ENCODE peak calls at places on chromosome 6, in ten cellular contexts. G, V, S, A, M, R, E, L, Q and I are unnamed samples.

GRCh38 chr6:30830438-30830837 is 53.9 kb upstream of the DDR1 start:
- DNase-seq in V (no peak), Q (peak; percentile 3), G (no peak), L (no peak), S (no peak), E (no peak), R (no peak), A (no peak), M (no peak), I (no peak)

GRCh38 chr6:145929037-145929633 is 35.0 kb downstream of the SHPRH start:
- DNase-seq in A (peak; percentile 44), V (no peak), G (peak; percentile 9), Q (no peak), M (no peak), R (peak; percentile 64), L (no peak), S (peak; percentile 19), E (no peak), I (no peak)

GRCh38 chr6:170165085-170165484 is 125.8 kb downstream of the DLL1 start:
- DNase-seq in E (no peak), V (no peak), A (no peak), R (no peak), Q (no peak), L (no peak), S (no peak), G (no peak), M (no peak), I (no peak)

GRCh38 chr6:14630136-14630535 is 512.6 kb downstream of the CD83 start:
- DNase-seq in M (no peak), E (no peak), G (no peak), L (no peak), A (no peak), Q (no peak), V (no peak), R (no peak), S (no peak), I (no peak)

GRCh38 chr6:184161-184695 is 108.1 kb upstream of the DUSP22 start:
- DNase-seq in A (no peak), G (no peak), R (no peak), L (no peak), V (no peak), S (no peak), M (no peak), Q (no peak), E (no peak), I (no peak)

GRCh38 chr6:136826216-136826615 is 3.8 kb downstream of the PEX7 start:
- DNase-seq in Q (no peak), M (no peak), E (no peak), L (no peak), G (no peak), A (no peak), S (no peak), V (no peak), R (no peak), I (no peak)

GRCh38 chr6:135161996-135162395 is 19.1 kb upstream of the MYB start:
- DNase-seq in A (no peak), L (no peak), S (no peak), M (no peak), G (no peak), R (no peak), V (no peak), E (no peak), Q (no peak), I (no peak)

GRCh38 chr6:142756215-142756630 is 188.8 kb downstream of the HIVEP2 start:
- DNase-seq in G (no peak), R (peak; percentile 83), L (no peak), Q (no peak), M (no peak), A (peak; percentile 81), V (no peak), E (no peak), S (peak; percentile 90), I (no peak)

GRCh38 chr6:169589699-169590257 is 112.1 kb downstream of the WDR27 start:
- DNase-seq in Q (no peak), A (peak; percentile 57), R (peak; percentile 12), E (no peak), L (no peak), V (no peak), M (no peak), G (peak; percentile 11), S (no peak), I (no peak)

GRCh38 chr6:54801669-54802068 is 44.9 kb upstream of the FAM83B start:
- DNase-seq in V (no peak), L (no peak), R (peak; percentile 69), A (peak; percentile 27), M (no peak), Q (no peak), S (no peak), G (no peak), E (no peak), I (no peak)

GRCh38 chr6:96816182-96816888 is 20.9 kb downstream of the GPR63 start:
- DNase-seq in S (no peak), Q (no peak), A (no peak), L (no peak), R (no peak), G (no peak), V (no peak), E (no peak), M (no peak), I (no peak)

GRCh38 chr6:114648847-114649246 is 306.0 kb upstream of the HS3ST5 start:
- DNase-seq in V (no peak), A (no peak), S (no peak), E (no peak), Q (no peak), M (no peak), L (no peak), R (no peak), G (no peak), I (no peak)

GRCh38 chr6:47483853-47484546 is 6.4 kb downstream of the CD2AP start:
- DNase-seq in M (no peak), Q (no peak), V (no peak), A (peak; percentile 56), E (no peak), R (peak; percentile 23), S (no peak), G (no peak), L (no peak), I (no peak)

GRCh38 chr6:9799582-9799981 is 615.3 kb downstream of the TFAP2A start:
- DNase-seq in M (no peak), S (no peak), G (no peak), Q (no peak), R (no peak), L (no peak), V (no peak), E (no peak), A (no peak), I (no peak)

GRCh38 chr6:17336425-17336824 is 55.3 kb downstream of the RBM24 start:
- DNase-seq in A (no peak), M (no peak), E (no peak), R (peak; percentile 38), S (no peak), L (no peak), Q (no peak), V (no peak), G (no peak), I (no peak)

GRCh38 chr6:37702314-37702713 is 4.6 kb upstream of the MDGA1 start:
- DNase-seq in R (no peak), G (peak; percentile 40), Q (no peak), E (no peak), M (no peak), L (no peak), S (no peak), A (no peak), V (no peak), I (no peak)

GRCh38 chr6:63644668-63645326 is 9.2 kb downstream of the PHF3 start:
- DNase-seq in E (no peak), M (no peak), A (no peak), L (no peak), Q (no peak), S (no peak), V (no peak), G (no peak), R (no peak), I (no peak)

GRCh38 chr6:42618686-42619085 is 54.9 kb downstream of the UBR2 start:
- DNase-seq in A (peak; percentile 56), L (no peak), M (no peak), V (no peak), G (no peak), S (no peak), R (peak; percentile 94), E (no peak), Q (no peak), I (no peak)

GRCh38 chr6:83466328-83466727 is 35.5 kb upstream of the ME1 start:
- DNase-seq in A (no peak), L (no peak), M (no peak), S (no peak), V (no peak), G (no peak), E (no peak), R (no peak), Q (no peak), I (no peak)

GRCh38 chr6:45836984-45837383 is 178.7 kb downstream of the CLIC5 start:
- DNase-seq in E (no peak), M (no peak), S (no peak), R (no peak), A (no peak), G (no peak), V (no peak), L (no peak), Q (no peak), I (no peak)

GRCh38 chr6:7468382-7469081 is 72.9 kb upstream of the DSP start:
- DNase-seq in S (peak; percentile 20), L (peak; percentile 30), R (peak; percentile 58), E (no peak), V (no peak), G (peak; percentile 10), Q (no peak), M (no peak), A (peak; percentile 78), I (no peak)

GRCh38 chr6:36247691-36248090 is 22.2 kb upstream of the PNPLA1 start:
- DNase-seq in R (peak; percentile 67), A (no peak), E (no peak), M (no peak), V (no peak), G (no peak), Q (no peak), S (no peak), L (no peak), I (no peak)

GRCh38 chr6:31546339-31546961 is at the start of gene ATP6V1G2:
- DNase-seq in V (peak; percentile 75), S (peak; percentile 82), R (peak; percentile 97), Q (peak; percentile 90), L (peak; percentile 49), M (peak; percentile 73), E (peak; percentile 92), G (peak; percentile 96), A (peak; percentile 88), I (peak; percentile 91)

GRCh38 chr6:148342146-148343027 is at the start of gene SASH1:
- DNase-seq in Q (peak; percentile 76), S (peak; percentile 62), L (peak; percentile 59), M (no peak), E (peak; percentile 28), V (no peak), R (peak; percentile 82), A (peak; percentile 88), G (peak; percentile 16), I (peak; percentile 79)

GRCh38 chr6:14066782-14067406 is 50.7 kb upstream of the CD83 start:
- DNase-seq in A (peak; percentile 77), E (no peak), S (peak; percentile 58), V (no peak), R (peak; percentile 81), L (no peak), G (peak; percentile 31), M (no peak), Q (no peak), I (no peak)

GRCh38 chr6:44219053-44219814 is 2.5 kb downstream of the MYMX start:
- DNase-seq in V (no peak), M (no peak), G (peak; percentile 31), E (no peak), A (peak; percentile 69), L (no peak), R (peak; percentile 75), S (no peak), Q (peak; percentile 90), I (peak; percentile 80)

GRCh38 chr6:168206186-168206585 is 113.4 kb downstream of the DACT2 start:
- DNase-seq in R (no peak), G (no peak), A (no peak), V (no peak), Q (no peak), E (no peak), M (no peak), L (no peak), S (no peak), I (no peak)

GRCh38 chr6:156781882-156782631 is 4.9 kb downstream of the ARID1B start:
- DNase-seq in L (no peak), G (no peak), M (no peak), E (no peak), V (no peak), Q (no peak), R (no peak), S (no peak), A (no peak), I (no peak)